ENCODE peak calls at places on chromosome 11, in four cellular contexts. One of them, this sample, is unnamed.

GRCh38 chr11:15157181-15157580 is 42.5 kb downstream of the INSC start:
- DNase-seq in HAP-1: no peak
- DNase-seq in mucosa of descending colon: no peak
- DNase-seq in A549: no peak
- DNase-seq in this sample: no peak

GRCh38 chr11:3369366-3369765 is 9.6 kb downstream of the ZNF195 start:
- DNase-seq in HAP-1: no peak
- DNase-seq in mucosa of descending colon: no peak
- DNase-seq in A549: no peak
- DNase-seq in this sample: no peak

GRCh38 chr11:44701276-44701675 is 25.5 kb upstream of the TSPAN18 start:
- DNase-seq in HAP-1: no peak
- DNase-seq in mucosa of descending colon: no peak
- DNase-seq in A549: no peak
- DNase-seq in this sample: no peak

GRCh38 chr11:125165664-125166346 is 1.3 kb downstream of the PKNOX2 start:
- DNase-seq in mucosa of descending colon: no peak
- DNase-seq in HAP-1: peak; percentile 37
- DNase-seq in A549: no peak
- DNase-seq in this sample: no peak

GRCh38 chr11:26843539-26843938 is 121.7 kb upstream of the SLC5A12 start:
- DNase-seq in mucosa of descending colon: no peak
- DNase-seq in A549: no peak
- DNase-seq in HAP-1: no peak
- DNase-seq in this sample: no peak

GRCh38 chr11:20099527-20099926 is 60.7 kb downstream of the DBX1 start:
- DNase-seq in mucosa of descending colon: no peak
- DNase-seq in A549: no peak
- DNase-seq in HAP-1: no peak
- DNase-seq in this sample: no peak

GRCh38 chr11:8338138-8338537 is 74.5 kb upstream of the LMO1 start:
- DNase-seq in A549: peak; percentile 40
- DNase-seq in HAP-1: peak; percentile 80
- DNase-seq in mucosa of descending colon: peak; percentile 70
- DNase-seq in this sample: no peak

GRCh38 chr11:122099345-122100045 is 16.5 kb downstream of the BLID start:
- DNase-seq in HAP-1: no peak
- DNase-seq in A549: no peak
- DNase-seq in mucosa of descending colon: no peak
- DNase-seq in this sample: no peak

GRCh38 chr11:61683961-61684869 is 4.0 kb downstream of the DAGLA start:
- DNase-seq in A549: no peak
- DNase-seq in HAP-1: no peak
- DNase-seq in mucosa of descending colon: no peak
- DNase-seq in this sample: no peak

GRCh38 chr11:122334546-122335375 is 218.7 kb upstream of the BLID start:
- DNase-seq in A549: no peak
- DNase-seq in mucosa of descending colon: no peak
- DNase-seq in HAP-1: no peak
- DNase-seq in this sample: no peak

GRCh38 chr11:945986-946385 is 20.3 kb downstream of the AP2A2 start:
- DNase-seq in mucosa of descending colon: no peak
- DNase-seq in HAP-1: peak; percentile 61
- DNase-seq in A549: peak; percentile 27
- DNase-seq in this sample: no peak

GRCh38 chr11:131909426-131910200 is 539.2 kb downstream of the NTM start:
- DNase-seq in A549: no peak
- DNase-seq in mucosa of descending colon: no peak
- DNase-seq in HAP-1: no peak
- DNase-seq in this sample: no peak
- H3K4me3 ChIP-seq in A549: no peak overlapping the region
- H3K4me3 ChIP-seq in mucosa of descending colon: no peak overlapping the region
- H3K4me3 ChIP-seq in HAP-1: no peak overlapping the region
- H3K4me3 ChIP-seq in this sample: no peak overlapping the region

GRCh38 chr11:116276051-116277044 is 496.4 kb downstream of the BUD13 start:
- DNase-seq in HAP-1: peak; percentile 86
- DNase-seq in A549: peak; percentile 82
- DNase-seq in mucosa of descending colon: peak; percentile 87
- DNase-seq in this sample: peak; percentile 91
- H3K4me3 ChIP-seq in HAP-1: peak overlapping the region; percentile 21
- H3K4me3 ChIP-seq in A549: peak overlapping the region; percentile 44
- H3K4me3 ChIP-seq in mucosa of descending colon: no peak overlapping the region
- H3K4me3 ChIP-seq in this sample: no peak overlapping the region

DNA sequence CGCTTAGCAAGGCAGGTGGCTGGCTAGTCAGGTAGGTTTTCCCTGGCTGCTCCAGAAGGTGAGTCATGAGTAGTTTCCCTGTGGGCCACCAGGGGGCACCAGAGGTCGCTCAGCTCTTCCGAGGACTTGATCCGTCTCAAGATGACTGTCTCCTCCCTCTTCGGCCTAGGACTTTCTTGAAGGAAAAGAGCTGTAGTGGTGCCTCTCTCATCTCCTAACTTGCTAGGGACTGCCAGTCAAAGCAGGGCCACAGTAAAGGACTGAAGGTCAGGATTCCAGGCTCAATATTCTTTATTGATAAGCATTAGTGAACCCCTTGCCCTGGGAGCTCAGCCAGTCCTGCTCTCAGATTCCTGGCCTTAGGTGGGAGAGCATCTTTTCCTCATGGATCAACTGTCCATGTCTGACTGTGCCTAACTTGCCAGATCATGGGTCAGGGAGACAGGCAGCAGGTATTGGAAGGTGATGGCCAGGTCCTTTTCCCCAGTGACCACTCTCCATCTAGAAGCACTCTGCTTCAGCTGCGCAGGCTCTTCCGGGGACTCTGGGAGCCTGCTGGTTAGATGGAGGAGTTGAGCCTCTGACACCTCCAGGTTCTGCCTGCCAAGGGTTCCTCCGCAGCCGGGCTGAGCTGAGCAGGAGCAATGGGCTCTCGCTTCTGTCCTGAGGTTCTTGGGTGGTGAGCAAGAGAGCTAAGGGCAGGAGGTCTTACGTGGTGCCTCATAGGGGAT is 1.9 kb downstream of the POLD4 start:
- DNase-seq in mucosa of descending colon: peak; percentile 79
- DNase-seq in A549: peak; percentile 89
- DNase-seq in HAP-1: peak; percentile 70
- DNase-seq in this sample: peak; percentile 90
- H3K4me3 ChIP-seq in mucosa of descending colon: no peak overlapping the region
- H3K4me3 ChIP-seq in A549: peak overlapping the region; percentile 69
- H3K4me3 ChIP-seq in HAP-1: no peak overlapping the region
- H3K4me3 ChIP-seq in this sample: no peak overlapping the region

DNA sequence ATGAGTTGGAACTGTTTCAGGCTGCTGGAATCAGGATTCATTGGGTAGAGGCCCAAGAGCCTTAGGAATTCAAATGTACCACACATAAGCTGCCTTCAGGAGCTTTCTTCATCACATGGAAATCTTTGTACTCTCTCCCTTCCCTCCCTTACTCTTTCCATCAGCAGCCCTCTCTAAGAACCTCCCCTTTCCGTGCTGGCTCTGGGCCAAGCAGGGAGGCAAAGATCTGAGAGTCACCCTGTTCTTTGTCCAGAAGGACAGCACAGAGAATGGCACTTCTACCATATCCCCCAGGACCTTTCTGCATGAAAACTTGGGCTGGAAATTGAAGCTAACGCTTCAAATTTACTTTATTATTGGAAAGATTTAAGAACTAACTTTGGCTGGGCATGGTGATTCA is 20.7 kb upstream of the TPBGL start:
- DNase-seq in mucosa of descending colon: no peak
- DNase-seq in HAP-1: no peak
- DNase-seq in A549: no peak
- DNase-seq in this sample: no peak
- H3K4me3 ChIP-seq in mucosa of descending colon: no peak overlapping the region
- H3K4me3 ChIP-seq in HAP-1: no peak overlapping the region
- H3K4me3 ChIP-seq in A549: no peak overlapping the region
- H3K4me3 ChIP-seq in this sample: no peak overlapping the region

GRCh38 chr11:64970731-64971151 is 1.2 kb downstream of the MAJIN start:
- DNase-seq in mucosa of descending colon: peak; percentile 55
- DNase-seq in HAP-1: no peak
- DNase-seq in A549: peak; percentile 53
- DNase-seq in this sample: no peak

GRCh38 chr11:64969209-64969608 is 2.7 kb downstream of the MAJIN start:
- DNase-seq in A549: peak; percentile 21
- DNase-seq in mucosa of descending colon: no peak
- DNase-seq in HAP-1: no peak
- DNase-seq in this sample: no peak

GRCh38 chr11:64967376-64967775 is 4.5 kb downstream of the MAJIN start:
- DNase-seq in mucosa of descending colon: no peak
- DNase-seq in HAP-1: no peak
- DNase-seq in A549: no peak
- DNase-seq in this sample: no peak

GRCh38 chr11:64974124-64974523 is 2.2 kb upstream of the MAJIN start:
- DNase-seq in mucosa of descending colon: no peak
- DNase-seq in HAP-1: no peak
- DNase-seq in A549: no peak
- DNase-seq in this sample: no peak

GRCh38 chr11:64971421-64972233 is at the start of gene MAJIN:
- DNase-seq in A549: peak; percentile 88
- DNase-seq in mucosa of descending colon: peak; percentile 92
- DNase-seq in HAP-1: no peak
- DNase-seq in this sample: peak; percentile 94
- H3K4me3 ChIP-seq in A549: peak within 1 kb of the TSS; percentile 27
- H3K4me3 ChIP-seq in mucosa of descending colon: no peak within 1 kb of the TSS
- H3K4me3 ChIP-seq in HAP-1: no peak within 1 kb of the TSS
- H3K4me3 ChIP-seq in this sample: no peak within 1 kb of the TSS

This sample was measured in spleen.